ENCODE peak calls at places on chromosome 19, in ten cellular contexts. One of them, this sample, is unnamed.

GRCh38 chr19:52176574-52176973 is 5.2 kb upstream of the ZNF836 start:
- DNase-seq in PC-3: no peak
- DNase-seq in IMR-90: no peak
- DNase-seq in dorsolateral prefrontal cortex: no peak
- DNase-seq in neuronal stem cell: no peak
- DNase-seq in kidney: no peak
- DNase-seq in psoas muscle: no peak
- DNase-seq in body of pancreas: no peak
- DNase-seq in SK-N-SH: no peak
- DNase-seq in Peyer's patch: no peak
- DNase-seq in this sample: no peak

GRCh38 chr19:604355-604754 is 14.7 kb downstream of the HCN2 start:
- DNase-seq in PC-3: no peak
- DNase-seq in IMR-90: no peak
- DNase-seq in dorsolateral prefrontal cortex: no peak
- DNase-seq in neuronal stem cell: no peak
- DNase-seq in kidney: no peak
- DNase-seq in psoas muscle: no peak
- DNase-seq in body of pancreas: no peak
- DNase-seq in SK-N-SH: peak
- DNase-seq in Peyer's patch: no peak
- DNase-seq in this sample: no peak

GRCh38 chr19:18636183-18636968 is 452 bp upstream of the KLHL26 start:
- DNase-seq in PC-3: peak
- DNase-seq in IMR-90: peak
- DNase-seq in dorsolateral prefrontal cortex: peak
- DNase-seq in neuronal stem cell: peak
- DNase-seq in kidney: peak
- DNase-seq in psoas muscle: peak
- DNase-seq in body of pancreas: peak
- DNase-seq in SK-N-SH: peak
- DNase-seq in Peyer's patch: peak
- DNase-seq in this sample: peak

GRCh38 chr19:52957591-52957990 is 5.1 kb downstream of the ZNF816 start:
- DNase-seq in PC-3: no peak
- DNase-seq in IMR-90: no peak
- DNase-seq in dorsolateral prefrontal cortex: no peak
- DNase-seq in neuronal stem cell: no peak
- DNase-seq in kidney: no peak
- DNase-seq in psoas muscle: no peak
- DNase-seq in body of pancreas: no peak
- DNase-seq in SK-N-SH: no peak
- DNase-seq in Peyer's patch: no peak
- DNase-seq in this sample: no peak

GRCh38 chr19:12676384-12676792 is 5.3 kb downstream of the DHPS start:
- DNase-seq in PC-3: peak
- DNase-seq in IMR-90: peak
- DNase-seq in dorsolateral prefrontal cortex: peak
- DNase-seq in neuronal stem cell: peak
- DNase-seq in kidney: peak
- DNase-seq in psoas muscle: peak
- DNase-seq in body of pancreas: peak
- DNase-seq in SK-N-SH: peak
- DNase-seq in Peyer's patch: peak
- DNase-seq in this sample: no peak

GRCh38 chr19:53057904-53058579 is 13.5 kb downstream of the ERVV-2 start:
- DNase-seq in PC-3: peak
- DNase-seq in IMR-90: no peak
- DNase-seq in dorsolateral prefrontal cortex: no peak
- DNase-seq in neuronal stem cell: no peak
- DNase-seq in kidney: peak
- DNase-seq in psoas muscle: no peak
- DNase-seq in body of pancreas: peak
- DNase-seq in SK-N-SH: peak
- DNase-seq in Peyer's patch: no peak
- DNase-seq in this sample: no peak

GRCh38 chr19:585551-586110 is 4.0 kb upstream of the HCN2 start:
- DNase-seq in PC-3: no peak
- DNase-seq in IMR-90: no peak
- DNase-seq in dorsolateral prefrontal cortex: no peak
- DNase-seq in neuronal stem cell: no peak
- DNase-seq in kidney: no peak
- DNase-seq in psoas muscle: no peak
- DNase-seq in body of pancreas: no peak
- DNase-seq in SK-N-SH: no peak
- DNase-seq in Peyer's patch: no peak
- DNase-seq in this sample: no peak

GRCh38 chr19:14030997-14031718 is 404 bp upstream of the IL27RA start:
- DNase-seq in PC-3: no peak
- DNase-seq in IMR-90: no peak
- DNase-seq in dorsolateral prefrontal cortex: no peak
- DNase-seq in neuronal stem cell: no peak
- DNase-seq in kidney: no peak
- DNase-seq in psoas muscle: no peak
- DNase-seq in body of pancreas: no peak
- DNase-seq in SK-N-SH: peak
- DNase-seq in Peyer's patch: no peak
- DNase-seq in this sample: no peak

GRCh38 chr19:38190793-38191192 is 33.2 kb downstream of the DPF1 start:
- DNase-seq in PC-3: no peak
- DNase-seq in IMR-90: no peak
- DNase-seq in dorsolateral prefrontal cortex: no peak
- DNase-seq in neuronal stem cell: no peak
- DNase-seq in kidney: no peak
- DNase-seq in psoas muscle: no peak
- DNase-seq in body of pancreas: no peak
- DNase-seq in SK-N-SH: no peak
- DNase-seq in Peyer's patch: no peak
- DNase-seq in this sample: no peak

GRCh38 chr19:9935409-9936062 is 779 bp downstream of the OLFM2 start:
- DNase-seq in PC-3: no peak
- DNase-seq in IMR-90: no peak
- DNase-seq in dorsolateral prefrontal cortex: no peak
- DNase-seq in neuronal stem cell: no peak
- DNase-seq in kidney: no peak
- DNase-seq in psoas muscle: no peak
- DNase-seq in body of pancreas: no peak
- DNase-seq in SK-N-SH: peak
- DNase-seq in Peyer's patch: no peak
- DNase-seq in this sample: no peak

GRCh38 chr19:10433131-10433536 is 12.8 kb downstream of the PDE4A start:
- DNase-seq in PC-3: no peak
- DNase-seq in IMR-90: no peak
- DNase-seq in dorsolateral prefrontal cortex: no peak
- DNase-seq in neuronal stem cell: no peak
- DNase-seq in kidney: no peak
- DNase-seq in psoas muscle: no peak
- DNase-seq in body of pancreas: peak
- DNase-seq in SK-N-SH: no peak
- DNase-seq in Peyer's patch: no peak
- DNase-seq in this sample: no peak

DNA sequence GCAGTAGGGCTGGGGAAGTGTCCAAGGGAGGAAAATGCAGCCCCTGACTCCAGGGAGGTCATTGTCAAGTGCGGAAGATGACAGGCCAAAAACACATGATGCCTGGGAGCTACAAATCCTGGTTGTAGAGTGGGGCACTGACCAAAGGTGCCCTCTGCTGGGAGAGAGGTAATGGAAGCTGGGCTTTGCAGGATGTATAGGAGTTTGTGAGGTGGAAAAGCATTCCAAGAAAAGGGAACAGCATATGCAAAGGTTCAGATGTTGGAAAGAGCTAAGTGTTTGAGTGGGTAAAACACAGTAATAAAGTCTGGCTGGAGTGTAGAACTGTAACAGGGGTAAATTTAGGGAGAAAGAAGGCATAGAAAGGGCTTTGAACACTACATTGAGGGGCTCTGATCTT is 46.9 kb upstream of the PTPRS start:
- DNase-seq in PC-3: no peak
- DNase-seq in IMR-90: no peak
- DNase-seq in dorsolateral prefrontal cortex: no peak
- DNase-seq in neuronal stem cell: no peak
- DNase-seq in kidney: no peak
- DNase-seq in psoas muscle: no peak
- DNase-seq in body of pancreas: no peak
- DNase-seq in SK-N-SH: no peak
- DNase-seq in Peyer's patch: no peak
- DNase-seq in this sample: no peak
- H3K27ac ChIP-seq in PC-3: no peak
- H3K27ac ChIP-seq in IMR-90: no peak
- H3K27ac ChIP-seq in dorsolateral prefrontal cortex: no peak
- H3K27ac ChIP-seq in neuronal stem cell: no peak
- H3K27ac ChIP-seq in kidney: no peak
- H3K27ac ChIP-seq in psoas muscle: no peak
- H3K27ac ChIP-seq in body of pancreas: no peak
- H3K27ac ChIP-seq in SK-N-SH: no peak
- H3K27ac ChIP-seq in Peyer's patch: no peak
- H3K27ac ChIP-seq in this sample: no peak

GRCh38 chr19:16575861-16576689 is 3.9 kb upstream of the SLC35E1 start:
- DNase-seq in PC-3: no peak
- DNase-seq in IMR-90: no peak
- DNase-seq in dorsolateral prefrontal cortex: no peak
- DNase-seq in neuronal stem cell: no peak
- DNase-seq in kidney: no peak
- DNase-seq in psoas muscle: no peak
- DNase-seq in body of pancreas: no peak
- DNase-seq in SK-N-SH: no peak
- DNase-seq in Peyer's patch: no peak
- DNase-seq in this sample: no peak
- H3K27ac ChIP-seq in PC-3: no peak
- H3K27ac ChIP-seq in IMR-90: no peak
- H3K27ac ChIP-seq in dorsolateral prefrontal cortex: no peak
- H3K27ac ChIP-seq in neuronal stem cell: no peak
- H3K27ac ChIP-seq in kidney: no peak
- H3K27ac ChIP-seq in psoas muscle: peak
- H3K27ac ChIP-seq in body of pancreas: no peak
- H3K27ac ChIP-seq in SK-N-SH: no peak
- H3K27ac ChIP-seq in Peyer's patch: no peak
- H3K27ac ChIP-seq in this sample: no peak

GRCh38 chr19:55098716-55099556 is 18.5 kb downstream of the PPP1R12C start:
- DNase-seq in PC-3: no peak
- DNase-seq in IMR-90: no peak
- DNase-seq in dorsolateral prefrontal cortex: no peak
- DNase-seq in neuronal stem cell: no peak
- DNase-seq in kidney: no peak
- DNase-seq in psoas muscle: no peak
- DNase-seq in body of pancreas: peak
- DNase-seq in SK-N-SH: no peak
- DNase-seq in Peyer's patch: no peak
- DNase-seq in this sample: peak

GRCh38 chr19:55096061-55096701 is 20.5 kb downstream of the EPS8L1 start:
- DNase-seq in PC-3: no peak
- DNase-seq in IMR-90: no peak
- DNase-seq in dorsolateral prefrontal cortex: no peak
- DNase-seq in neuronal stem cell: no peak
- DNase-seq in kidney: peak
- DNase-seq in psoas muscle: no peak
- DNase-seq in body of pancreas: no peak
- DNase-seq in SK-N-SH: no peak
- DNase-seq in Peyer's patch: peak
- DNase-seq in this sample: no peak

GRCh38 chr19:55099557-55100506 is 17.6 kb downstream of the PPP1R12C start:
- DNase-seq in PC-3: peak
- DNase-seq in IMR-90: no peak
- DNase-seq in dorsolateral prefrontal cortex: no peak
- DNase-seq in neuronal stem cell: no peak
- DNase-seq in kidney: no peak
- DNase-seq in psoas muscle: peak
- DNase-seq in body of pancreas: no peak
- DNase-seq in SK-N-SH: no peak
- DNase-seq in Peyer's patch: peak
- DNase-seq in this sample: no peak

GRCh38 chr19:55095260-55096060 is 19.8 kb downstream of the EPS8L1 start:
- DNase-seq in PC-3: no peak
- DNase-seq in IMR-90: no peak
- DNase-seq in dorsolateral prefrontal cortex: no peak
- DNase-seq in neuronal stem cell: no peak
- DNase-seq in kidney: no peak
- DNase-seq in psoas muscle: no peak
- DNase-seq in body of pancreas: no peak
- DNase-seq in SK-N-SH: no peak
- DNase-seq in Peyer's patch: peak
- DNase-seq in this sample: no peak

DNA sequence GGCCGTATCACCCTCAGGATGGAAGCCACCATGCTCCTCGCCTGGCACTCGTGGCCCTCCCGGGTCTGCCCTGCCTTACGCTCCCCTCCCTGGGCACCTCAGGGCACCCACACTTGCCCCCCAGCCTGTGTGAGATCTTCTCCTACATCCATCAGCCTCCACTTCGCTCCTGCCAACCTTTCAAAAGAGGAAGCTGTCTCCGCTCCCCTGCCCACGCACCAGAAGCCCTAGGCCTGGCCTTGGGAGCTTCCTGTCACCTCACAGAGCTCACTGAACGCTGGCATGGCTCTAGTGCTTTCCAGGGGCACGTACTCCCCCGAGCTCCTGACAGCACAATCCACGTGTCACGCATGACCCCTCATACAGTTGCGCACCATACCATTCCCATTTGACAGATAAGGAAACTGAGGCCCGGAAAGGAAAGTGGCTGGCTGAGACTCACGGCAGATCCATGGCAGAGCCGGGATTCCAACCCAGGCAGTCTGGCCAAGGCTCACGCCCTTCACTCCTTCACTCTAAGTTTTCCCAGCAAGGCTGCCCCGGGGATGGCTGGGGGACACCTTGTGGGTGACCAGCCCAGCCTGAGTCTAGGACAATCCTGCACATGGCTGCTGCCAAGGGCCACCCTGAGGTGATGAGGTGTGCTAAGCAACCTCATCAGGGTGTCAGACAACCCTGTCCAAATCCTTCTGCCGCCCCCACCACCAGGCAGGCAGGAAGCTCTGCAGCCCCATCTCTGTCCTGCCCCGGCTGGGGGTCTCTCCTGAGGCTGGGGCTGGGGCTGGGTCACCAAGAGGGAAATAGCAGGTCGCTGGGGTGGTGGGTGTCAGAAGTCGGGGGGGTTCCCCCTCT is 19.3 kb downstream of the PPP1R12C start:
- DNase-seq in PC-3: no peak
- DNase-seq in IMR-90: no peak
- DNase-seq in dorsolateral prefrontal cortex: no peak
- DNase-seq in neuronal stem cell: no peak
- DNase-seq in kidney: peak
- DNase-seq in psoas muscle: no peak
- DNase-seq in body of pancreas: peak
- DNase-seq in SK-N-SH: no peak
- DNase-seq in Peyer's patch: no peak
- DNase-seq in this sample: no peak
- H3K27ac ChIP-seq in PC-3: no peak
- H3K27ac ChIP-seq in IMR-90: no peak
- H3K27ac ChIP-seq in dorsolateral prefrontal cortex: no peak
- H3K27ac ChIP-seq in neuronal stem cell: no peak
- H3K27ac ChIP-seq in kidney: no peak
- H3K27ac ChIP-seq in psoas muscle: no peak
- H3K27ac ChIP-seq in body of pancreas: no peak
- H3K27ac ChIP-seq in SK-N-SH: no peak
- H3K27ac ChIP-seq in Peyer's patch: no peak
- H3K27ac ChIP-seq in this sample: no peak

GRCh38 chr19:1986357-1987162 is 29.0 kb downstream of the BTBD2 start:
- DNase-seq in PC-3: no peak
- DNase-seq in IMR-90: no peak
- DNase-seq in dorsolateral prefrontal cortex: no peak
- DNase-seq in neuronal stem cell: no peak
- DNase-seq in kidney: peak
- DNase-seq in psoas muscle: no peak
- DNase-seq in body of pancreas: no peak
- DNase-seq in SK-N-SH: no peak
- DNase-seq in Peyer's patch: no peak
- DNase-seq in this sample: no peak
- H3K27ac ChIP-seq in PC-3: no peak
- H3K27ac ChIP-seq in IMR-90: no peak
- H3K27ac ChIP-seq in dorsolateral prefrontal cortex: no peak
- H3K27ac ChIP-seq in neuronal stem cell: no peak
- H3K27ac ChIP-seq in kidney: no peak
- H3K27ac ChIP-seq in psoas muscle: no peak
- H3K27ac ChIP-seq in body of pancreas: no peak
- H3K27ac ChIP-seq in SK-N-SH: no peak
- H3K27ac ChIP-seq in Peyer's patch: no peak
- H3K27ac ChIP-seq in this sample: no peak